ENCODE peak calls at places on chromosomes 11 and 22, in six cellular contexts. M, A, F, P, D and R are unnamed samples.

GRCh38 chr22:49856343-49856742 is 2.7 kb downstream of the ZBED4 start:
- DNase-seq in D (no peak), P (no peak), A (no peak), M (no peak), F (no peak), R (peak; percentile 52)

GRCh38 chr22:37659897-37660708 is 1.6 kb downstream of the PDXP start:
- DNase-seq in A (no peak), P (no peak), F (no peak), D (no peak), M (no peak), R (no peak)

GRCh38 chr11:91394718-91395414 is 829.8 kb upstream of the FAT3 start:
- DNase-seq in M (no peak), P (no peak), D (no peak), F (no peak), A (no peak), R (no peak)

GRCh38 chr22:29320546-29320945 is 5.0 kb upstream of the RASL10A start:
- DNase-seq in D (no peak), P (no peak), F (no peak), A (no peak), M (no peak), R (no peak)

GRCh38 chr11:103870821-103871309 is 165.6 kb upstream of the DDI1 start:
- DNase-seq in A (no peak), F (no peak), M (peak; percentile 58), P (no peak), D (no peak), R (no peak)

GRCh38 chr11:74390697-74391096 is 7.5 kb downstream of the PGM2L1 start:
- DNase-seq in A (no peak), P (no peak), F (no peak), D (no peak), M (no peak), R (no peak)

GRCh38 chr11:36500315-36500721 is 9.8 kb downstream of the TRAF6 start:
- DNase-seq in A (no peak), M (no peak), F (no peak), D (no peak), P (peak; percentile 65), R (no peak)

GRCh38 chr11:83033972-83034672 is 37.6 kb downstream of the RAB30 start:
- DNase-seq in D (no peak), M (peak; percentile 36), A (no peak), P (peak; percentile 92), F (peak; percentile 33), R (no peak)

GRCh38 chr11:64546600-64546999 is 44.4 kb upstream of the SLC22A12 start:
- DNase-seq in M (no peak), P (no peak), D (no peak), F (no peak), A (no peak), R (no peak)

GRCh38 chr22:37377927-37378326 is 49.4 kb downstream of the ELFN2 start:
- DNase-seq in D (no peak), A (no peak), F (no peak), M (no peak), P (no peak), R (no peak)

GRCh38 chr11:8098879-8099278 is 17.9 kb downstream of the TUB start:
- DNase-seq in F (no peak), D (no peak), P (no peak), A (no peak), M (no peak), R (peak; percentile 22)

GRCh38 chr11:130726234-130726559 is 190.1 kb downstream of the SNX19 start:
- DNase-seq in D (no peak), F (no peak), A (no peak), P (peak; percentile 79), M (peak; percentile 61), R (no peak)

GRCh38 chr11:68750197-68750987 is 928 bp downstream of the TESMIN start:
- DNase-seq in P (no peak), A (peak; percentile 15), M (peak; percentile 25), D (no peak), F (no peak), R (no peak)

GRCh38 chr11:73818838-73819237 is 31.2 kb downstream of the MRPL48 start:
- DNase-seq in D (no peak), A (no peak), F (no peak), M (no peak), P (no peak), R (no peak)

GRCh38 chr11:44727373-44728084 is 767 bp downstream of the TSPAN18 start:
- DNase-seq in D (peak; percentile 72), M (peak; percentile 93), A (peak; percentile 76), P (no peak), F (peak; percentile 57), R (peak; percentile 86)

GRCh38 chr11:8087185-8087584 is 6.2 kb downstream of the TUB start:
- DNase-seq in F (no peak), A (no peak), D (no peak), M (peak; percentile 16), P (no peak), R (no peak)

GRCh38 chr11:62497132-62497915 is 49.3 kb downstream of the AHNAK start:
- DNase-seq in D (no peak), F (peak; percentile 47), P (peak; percentile 47), A (no peak), M (no peak), R (no peak)

GRCh38 chr11:86193297-86194095 is 51.1 kb upstream of the EED start:
- DNase-seq in A (peak; percentile 29), D (peak; percentile 19), M (peak; percentile 85), F (peak; percentile 53), P (peak; percentile 70), R (peak; percentile 76)

GRCh38 chr11:113474362-113475159 is 637 bp downstream of the DRD2 start:
- DNase-seq in A (no peak), F (peak; percentile 59), P (peak; percentile 29), M (peak; percentile 83), D (peak; percentile 11), R (peak; percentile 63)

GRCh38 chr11:32312865-32313403 is 122.4 kb downstream of the WT1 start:
- DNase-seq in F (no peak), M (peak; percentile 37), D (no peak), A (no peak), P (no peak), R (peak; percentile 28)